ENCODE peak calls at places on chromosomes 13 and 19, in nine cellular contexts. U is lower leg skin; Z is psoas muscle; P is activated CD4-positive, alpha-beta memory T cell treated with anti-CD3 and anti-CD28 coated beads, Interleukin-2, amount 10 ng/mL, durations not matched to agents 7 days and 5 days; Y is cardiac fibroblast; G is Caco-2; E is HT1080; A is aorta; J is EH. R is an unnamed sample.

GRCh38 chr13:75365724-75366173 is 116.2 kb downstream of the TBC1D4 start:
- DNase-seq in U (no peak), Z (no peak), P (peak; percentile 31), Y (peak; percentile 96), G (no peak), E (peak; percentile 99), A (no peak), J (peak; percentile 91), R (peak; percentile 48)

GRCh38 chr19:6821639-6822310 is 49.3 kb downstream of the VAV1 start:
- DNase-seq in U (no peak), Z (no peak), P (no peak), Y (no peak), G (no peak), E (no peak), A (no peak), J (no peak), R (no peak)

GRCh38 chr19:10748924-10749434 is 31.1 kb downstream of the DNM2 start:
- DNase-seq in U (no peak), Z (no peak), P (no peak), Y (peak; percentile 52), G (no peak), E (peak; percentile 35), A (peak; percentile 67), J (peak; percentile 18), R (peak; percentile 58)

GRCh38 chr19:18223860-18224524 is 2.2 kb downstream of the PDE4C start:
- DNase-seq in U (no peak), Z (peak; percentile 78), P (peak; percentile 46), Y (no peak), G (peak; percentile 88), E (peak; percentile 32), A (no peak), J (no peak), R (peak; percentile 49)

GRCh38 chr19:41545547-41545946 is 30.4 kb upstream of the CEACAM21 start:
- DNase-seq in U (no peak), Z (no peak), P (no peak), Y (no peak), G (no peak), E (no peak), A (no peak), J (no peak), R (no peak)

GRCh38 chr19:13153627-13154240 is 3.5 kb downstream of the IER2 start:
- DNase-seq in U (no peak), Z (peak; percentile 65), P (no peak), Y (peak; percentile 41), G (no peak), E (no peak), A (peak; percentile 71), J (peak; percentile 48), R (peak; percentile 40)

GRCh38 chr19:18590273-18591272 is 2.0 kb downstream of the REX1BD start:
- DNase-seq in U (peak; percentile 90), Z (peak; percentile 87), P (no peak), Y (no peak), G (peak; percentile 49), E (no peak), A (peak; percentile 67), J (peak; percentile 77), R (peak; percentile 83)

GRCh38 chr19:51441410-51442390 is 16.6 kb downstream of the SIGLEC8 start:
- DNase-seq in U (peak; percentile 86), Z (no peak), P (peak; percentile 95), Y (no peak), G (no peak), E (peak; percentile 17), A (no peak), J (no peak), R (no peak)

GRCh38 chr13:50712882-50713281 is 130.6 kb downstream of the DLEU7 start:
- DNase-seq in U (no peak), Z (no peak), P (no peak), Y (no peak), G (no peak), E (no peak), A (no peak), J (no peak), R (no peak)

GRCh38 chr13:100566543-100566942 is 22.0 kb downstream of the GGACT start:
- DNase-seq in U (no peak), Z (no peak), P (no peak), Y (peak; percentile 18), G (no peak), E (peak; percentile 39), A (no peak), J (peak; percentile 7), R (peak; percentile 18)

GRCh38 chr13:29503041-29503837 is 92.2 kb downstream of the SLC7A1 start:
- DNase-seq in U (no peak), Z (peak; percentile 65), P (no peak), Y (no peak), G (no peak), E (no peak), A (no peak), J (peak; percentile 26), R (peak; percentile 29)

GRCh38 chr13:43785681-43786471 is 896 bp downstream of the ENOX1 start:
- DNase-seq in U (peak; percentile 93), Z (peak; percentile 91), P (peak; percentile 21), Y (peak; percentile 82), G (peak; percentile 94), E (peak; percentile 60), A (peak; percentile 74), J (peak; percentile 75), R (peak; percentile 79)

GRCh38 chr13:108597943-108598342 is 31.5 kb upstream of the MYO16 start:
- DNase-seq in U (no peak), Z (no peak), P (no peak), Y (no peak), G (no peak), E (no peak), A (no peak), J (no peak), R (peak; percentile 41)

GRCh38 chr13:57624565-57625435 is 6.7 kb upstream of the PCDH17 start:
- DNase-seq in U (no peak), Z (no peak), P (no peak), Y (peak; percentile 76), G (peak; percentile 47), E (peak; percentile 55), A (no peak), J (peak; percentile 43), R (peak; percentile 53)

GRCh38 chr19:10295305-10295846 is 5.6 kb downstream of the ICAM5 start:
- DNase-seq in U (no peak), Z (no peak), P (peak; percentile 78), Y (no peak), G (no peak), E (no peak), A (peak; percentile 65), J (no peak), R (peak; percentile 15)

GRCh38 chr13:94967183-94968039 is 255.1 kb upstream of the SOX21 start:
- DNase-seq in U (no peak), Z (no peak), P (no peak), Y (no peak), G (no peak), E (peak; percentile 37), A (no peak), J (peak; percentile 15), R (no peak)

GRCh38 chr13:31038834-31039552 is 106.5 kb downstream of the TEX26 start:
- DNase-seq in U (peak; percentile 58), Z (no peak), P (peak; percentile 52), Y (no peak), G (no peak), E (peak; percentile 84), A (no peak), J (peak; percentile 47), R (peak; percentile 79)

GRCh38 chr19:23554548-23554947 is 132.5 kb downstream of the ZNF675 start:
- DNase-seq in U (no peak), Z (no peak), P (no peak), Y (peak; percentile 2), G (no peak), E (peak; percentile 92), A (no peak), J (peak; percentile 54), R (no peak)

GRCh38 chr19:40225440-40226305 is 816 bp downstream of the CCNP start:
- DNase-seq in U (no peak), Z (no peak), P (no peak), Y (peak; percentile 52), G (no peak), E (no peak), A (no peak), J (peak; percentile 61), R (no peak)

GRCh38 chr19:19643158-19644053 is at the start of gene GMIP:
- DNase-seq in U (peak; percentile 95), Z (peak; percentile 82), P (peak; percentile 90), Y (peak; percentile 47), G (peak; percentile 82), E (peak; percentile 48), A (peak; percentile 87), J (peak; percentile 63), R (no peak)

GRCh38 chr13:97229699-97230098 is 7.6 kb downstream of the MBNL2 start:
- DNase-seq in U (no peak), Z (no peak), P (no peak), Y (no peak), G (no peak), E (no peak), A (no peak), J (no peak), R (no peak)

GRCh38 chr13:27347373-27347772 is 76.7 kb downstream of the RASL11A start:
- DNase-seq in U (no peak), Z (no peak), P (no peak), Y (no peak), G (no peak), E (no peak), A (no peak), J (no peak), R (no peak)

GRCh38 chr13:76600086-76600485 is 286.1 kb downstream of the KCTD12 start:
- DNase-seq in U (no peak), Z (no peak), P (no peak), Y (peak; percentile 41), G (no peak), E (no peak), A (no peak), J (peak; percentile 3), R (peak; percentile 5)

GRCh38 chr13:50732712-50733111 is 110.8 kb downstream of the DLEU7 start:
- DNase-seq in U (no peak), Z (no peak), P (no peak), Y (peak; percentile 79), G (no peak), E (peak; percentile 16), A (no peak), J (peak; percentile 85), R (peak; percentile 67)

GRCh38 chr19:14072535-14073231 is at the start of gene MISP3:
- DNase-seq in U (peak; percentile 89), Z (peak; percentile 73), P (peak; percentile 52), Y (peak; percentile 41), G (peak; percentile 55), E (no peak), A (no peak), J (peak; percentile 43), R (no peak)